ENCODE peak calls at places on chromosomes 4 and X, in seven cellular contexts. R is HFF-Myc, J is esophagus squamous epithelium, X is suprapubic skin, F is astrocyte of the spinal cord, E is mesothelial cell of epicardium, K is psoas muscle. P is an unnamed sample.

GRCh38 chr4:125741825-125742452 is 427.2 kb downstream of the FAT4 start:
- DNase-seq in F (peak; percentile 61), K (no peak), E (no peak), R (no peak), X (no peak), J (no peak), P (peak; percentile 34)

GRCh38 chrX:136259543-136259942 is 8.3 kb upstream of the MAP7D3 start:
- DNase-seq in J (no peak), R (no peak), F (peak; percentile 57), K (no peak), E (no peak), X (no peak), P (peak; percentile 26)

GRCh38 chr4:76589872-76590846 is 155.1 kb downstream of the SHROOM3 start:
- DNase-seq in X (no peak), J (no peak), E (no peak), K (no peak), R (peak; percentile 81), F (peak; percentile 96), P (peak; percentile 94)

GRCh38 chr4:7103031-7103598 is 35.3 kb upstream of the GRPEL1 start:
- DNase-seq in R (no peak), F (peak; percentile 67), J (peak; percentile 47), X (peak; percentile 94), K (peak; percentile 93), E (peak; percentile 60), P (peak; percentile 16)

GRCh38 chrX:81729269-81729777 is 527.4 kb downstream of the SH3BGRL start:
- DNase-seq in R (no peak), E (no peak), J (no peak), K (no peak), X (no peak), F (no peak), P (no peak)

GRCh38 chrX:53379008-53379710 is 43.3 kb downstream of the SMC1A start:
- DNase-seq in K (no peak), F (no peak), J (no peak), E (no peak), R (no peak), X (no peak), P (no peak)

GRCh38 chr4:173264960-173265281 is 69.2 kb downstream of the HMGB2 start:
- DNase-seq in J (no peak), E (no peak), X (no peak), R (no peak), F (no peak), K (peak; percentile 35), P (no peak)

GRCh38 chr4:109005523-109005922 is 242.7 kb upstream of the ETNPPL start:
- DNase-seq in R (no peak), F (peak; percentile 40), E (no peak), K (no peak), X (no peak), J (no peak), P (no peak)

GRCh38 chr4:11611868-11612267 is 183.2 kb upstream of the HS3ST1 start:
- DNase-seq in R (no peak), J (no peak), K (no peak), E (no peak), X (no peak), F (no peak), P (no peak)

GRCh38 chr4:176191974-176192373 is 3.4 kb downstream of the SPATA4 start:
- DNase-seq in X (no peak), R (no peak), F (peak; percentile 14), J (no peak), K (no peak), E (no peak), P (no peak)

GRCh38 chr4:127656047-127656680 is 23.4 kb downstream of the INTU start:
- DNase-seq in J (no peak), F (no peak), K (no peak), E (no peak), X (no peak), R (no peak), P (no peak)

GRCh38 chrX:18887821-18888205 is 96.1 kb downstream of the PHKA2 start:
- DNase-seq in X (no peak), J (no peak), K (no peak), R (no peak), E (no peak), F (no peak), P (no peak)

GRCh38 chr4:154877110-154877760 is 96.2 kb downstream of the RBM46 start:
- DNase-seq in R (peak; percentile 16), K (no peak), E (no peak), F (peak; percentile 32), X (no peak), J (no peak), P (no peak)

GRCh38 chrX:65723706-65724105 is 56.3 kb downstream of the MSN start:
- DNase-seq in J (no peak), K (no peak), E (no peak), X (no peak), F (peak; percentile 16), R (no peak), P (no peak)

GRCh38 chr4:52822583-52823477 is 39.3 kb upstream of the RASL11B start:
- DNase-seq in J (no peak), X (no peak), R (peak; percentile 91), E (no peak), F (peak; percentile 67), K (no peak), P (peak; percentile 55)

GRCh38 chrX:79408623-79409322 is 41.6 kb upstream of the ITM2A start:
- DNase-seq in F (no peak), J (no peak), E (no peak), X (no peak), R (no peak), K (no peak), P (no peak)

GRCh38 chrX:79409657-79410056 is 42.5 kb upstream of the ITM2A start:
- DNase-seq in R (no peak), X (no peak), K (no peak), E (no peak), J (no peak), F (no peak), P (no peak)

GRCh38 chrX:79415056-79415455 is 47.9 kb upstream of the ITM2A start:
- DNase-seq in J (no peak), E (no peak), X (no peak), F (no peak), K (no peak), R (no peak), P (no peak)

GRCh38 chrX:79413963-79414362 is 46.8 kb upstream of the ITM2A start:
- DNase-seq in X (no peak), E (no peak), F (no peak), J (no peak), K (no peak), R (no peak), P (no peak)

GRCh38 chrX:79413009-79413408 is 45.9 kb upstream of the ITM2A start:
- DNase-seq in E (no peak), K (no peak), F (peak; percentile 3), J (no peak), X (no peak), R (no peak), P (no peak)
- TF ChIP-seq CTCF in E (peak; percentile 65), K (peak; percentile 34), F (peak; percentile 18), J (peak; percentile 39), X (no peak), R (no peak), P (peak; percentile 8)

DNA sequence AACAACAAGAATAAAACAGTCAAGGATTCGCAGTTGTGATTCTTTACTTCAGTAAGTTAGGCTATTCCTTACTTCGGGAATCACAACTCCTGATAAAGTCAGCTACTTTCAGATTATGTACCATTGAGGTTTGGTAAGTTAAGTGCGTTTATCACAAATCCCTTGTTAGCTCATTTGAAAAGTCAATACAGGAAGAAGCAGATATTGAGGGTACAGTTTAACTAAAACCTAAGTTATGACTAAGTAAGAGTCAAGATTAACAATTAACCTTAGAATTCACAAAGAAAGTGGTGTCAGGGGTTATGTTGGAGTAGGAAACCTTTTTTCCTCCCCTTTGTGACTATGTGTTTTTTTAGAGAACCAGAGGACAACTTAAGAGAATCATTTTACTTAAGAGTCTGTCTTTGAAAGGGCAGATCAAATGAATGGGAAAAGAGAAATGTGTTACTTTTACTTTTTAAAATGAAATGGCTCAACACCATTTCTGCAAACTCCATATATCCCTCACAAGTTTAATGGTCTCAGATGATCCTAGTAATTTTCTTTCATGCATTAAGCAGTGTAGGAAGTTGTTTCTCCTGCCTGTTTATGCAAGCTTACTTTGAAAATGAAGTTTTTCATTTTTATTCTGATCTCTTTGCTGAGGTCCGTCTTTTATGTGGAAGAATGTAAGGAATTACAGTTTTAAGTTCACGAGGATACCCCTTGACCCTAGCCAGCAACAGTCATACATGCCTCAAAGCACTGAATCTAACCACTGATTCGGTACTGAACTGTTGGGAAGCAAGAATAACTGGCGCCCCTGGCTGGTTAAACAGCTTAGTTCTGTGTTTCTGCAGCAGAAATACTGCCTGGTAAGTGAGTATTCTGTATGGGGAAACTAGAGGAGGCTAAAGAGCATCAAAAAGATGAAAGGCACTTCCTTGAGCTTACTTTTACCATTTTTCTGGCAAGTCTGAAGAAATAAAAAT is 211.7 kb downstream of the SLC4A4 start:
- DNase-seq in K (no peak), R (peak; percentile 5), X (no peak), F (peak; percentile 72), E (no peak), J (no peak), P (peak; percentile 63)
- TF ChIP-seq CTCF in K (no peak), R (peak; percentile 7), X (no peak), F (peak; percentile 30), E (no peak), J (no peak), P (peak; percentile 31)

GRCh38 chr4:3786196-3786869 is 20.1 kb downstream of the ADRA2C start:
- DNase-seq in R (no peak), E (no peak), F (no peak), X (no peak), K (no peak), J (no peak), P (no peak)
- TF ChIP-seq CTCF in R (no peak), E (no peak), F (no peak), X (no peak), K (no peak), J (no peak), P (no peak)

GRCh38 chr4:1364748-1365147 is 17.7 kb downstream of the UVSSA start:
- DNase-seq in R (no peak), J (no peak), F (no peak), X (no peak), E (no peak), K (no peak), P (no peak)

GRCh38 chr4:1366371-1367229 is 19.6 kb downstream of the UVSSA start:
- DNase-seq in R (no peak), E (peak; percentile 17), K (no peak), F (no peak), J (no peak), X (no peak), P (no peak)

GRCh38 chr4:1367230-1367935 is 20.4 kb downstream of the UVSSA start:
- DNase-seq in E (peak; percentile 14), K (no peak), F (no peak), R (no peak), X (peak; percentile 74), J (no peak), P (no peak)

GRCh38 chr4:1364217-1364616 is 17.2 kb downstream of the UVSSA start:
- DNase-seq in F (no peak), K (no peak), E (no peak), X (no peak), R (no peak), J (no peak), P (no peak)

GRCh38 chr4:1365271-1366178 is 18.5 kb downstream of the UVSSA start:
- DNase-seq in F (no peak), R (no peak), J (no peak), E (no peak), K (peak; percentile 11), X (no peak), P (no peak)
- TF ChIP-seq CTCF in F (no peak), R (no peak), J (no peak), E (no peak), K (no peak), X (no peak), P (no peak)

GRCh38 chr4:83197555-83198235 is 83.2 kb upstream of the PLAC8 start:
- DNase-seq in X (no peak), K (no peak), E (no peak), J (no peak), R (no peak), F (no peak), P (no peak)
- TF ChIP-seq CTCF in X (no peak), K (no peak), E (no peak), J (no peak), R (no peak), F (no peak), P (no peak)